ENCODE peak calls at places on chromosome 22, in five cellular contexts. R, Y, Z, P and C are unnamed samples.

GRCh38 chr22:31917227-31917921 is 27.0 kb upstream of the YWHAH start:
- DNase-seq in R (no peak), Y (no peak), Z (no peak), P (no peak), C (peak)

GRCh38 chr22:39013923-39014722 is at the start of gene APOBEC3C:
- DNase-seq in P (peak), Z (no peak), Y (peak), R (peak), C (peak)

GRCh38 chr22:17410576-17410975 is 41.3 kb downstream of the CECR2 start:
- DNase-seq in P (no peak), Z (no peak), Y (no peak), R (no peak), C (no peak)

GRCh38 chr22:30261134-30261533 is 5.5 kb downstream of the OSM start:
- DNase-seq in R (no peak), Z (no peak), P (no peak), Y (no peak), C (no peak)

GRCh38 chr22:43889366-43890253 is 2.2 kb downstream of the PNPLA5 start:
- DNase-seq in P (no peak), Y (no peak), Z (peak), R (peak), C (no peak)

GRCh38 chr22:20741634-20742581 is 32.0 kb upstream of the SERPIND1 start:
- DNase-seq in Y (no peak), Z (no peak), P (peak), R (peak), C (peak)

GRCh38 chr22:42320463-42321416 is 50.3 kb upstream of the TCF20 start:
- DNase-seq in P (no peak), R (no peak), Z (no peak), Y (no peak), C (no peak)

GRCh38 chr22:48488149-48488551 is 1339.5 kb downstream of the BRD1 start:
- DNase-seq in P (no peak), Z (no peak), R (no peak), Y (no peak), C (no peak)

GRCh38 chr22:46971141-46971775 is 208.8 kb downstream of the TBC1D22A start:
- DNase-seq in R (no peak), P (no peak), Z (no peak), Y (no peak), C (peak)